ENCODE peak calls at places on chromosome 13, in seven cellular contexts. Y is GM23338, A is adrenal gland, P is tibial artery, Q is psoas muscle, M is upper lobe of left lung, D is heart left ventricle. I is an unnamed sample.
A peak's percentile ranks its signal among the peaks of the same experiment; 100 is the strongest.

GRCh38 chr13:85997587-85997986 is 198.4 kb upstream of the SLITRK6 start:
- DNase-seq in Y (no peak), A (no peak), P (no peak), Q (no peak), M (no peak), D (no peak), I (no peak)

GRCh38 chr13:26112843-26113242 is 61.0 kb upstream of the SHISA2 start:
- DNase-seq in Y (peak; percentile 48), A (no peak), P (no peak), Q (no peak), M (no peak), D (no peak), I (no peak)

GRCh38 chr13:46782066-46782465 is 14.9 kb downstream of the ESD start:
- DNase-seq in Y (no peak), A (no peak), P (no peak), Q (no peak), M (no peak), D (no peak), I (no peak)

GRCh38 chr13:73741742-73742141 is 392.5 kb downstream of the KLF12 start:
- DNase-seq in Y (no peak), A (no peak), P (no peak), Q (no peak), M (no peak), D (no peak), I (no peak)

GRCh38 chr13:85521586-85521985 is 277.6 kb downstream of the SLITRK6 start:
- DNase-seq in Y (no peak), A (no peak), P (no peak), Q (no peak), M (no peak), D (no peak), I (no peak)

GRCh38 chr13:23212621-23213020 is 31.8 kb downstream of the SGCG start:
- DNase-seq in Y (peak; percentile 11), A (no peak), P (no peak), Q (no peak), M (no peak), D (no peak), I (no peak)

GRCh38 chr13:61463027-61463426 is 47.4 kb upstream of the PCDH20 start:
- DNase-seq in Y (no peak), A (no peak), P (no peak), Q (no peak), M (no peak), D (no peak), I (no peak)

GRCh38 chr13:105936816-105937215 is 598.6 kb downstream of the EFNB2 start:
- DNase-seq in Y (no peak), A (no peak), P (no peak), Q (no peak), M (no peak), D (no peak), I (no peak)

GRCh38 chr13:107275945-107276614 is 708.1 kb upstream of the ARGLU1 start:
- DNase-seq in Y (no peak), A (no peak), P (no peak), Q (no peak), M (no peak), D (no peak), I (no peak)

GRCh38 chr13:79227418-79227817 is 178.6 kb downstream of the RBM26 start:
- DNase-seq in Y (no peak), A (no peak), P (no peak), Q (no peak), M (no peak), D (no peak), I (no peak)
- H3K27ac ChIP-seq in Y (no peak overlapping the region), A (no peak overlapping the region), P (no peak overlapping the region), Q (no peak overlapping the region), M (no peak overlapping the region), D (no peak overlapping the region), I (no peak overlapping the region)

DNA sequence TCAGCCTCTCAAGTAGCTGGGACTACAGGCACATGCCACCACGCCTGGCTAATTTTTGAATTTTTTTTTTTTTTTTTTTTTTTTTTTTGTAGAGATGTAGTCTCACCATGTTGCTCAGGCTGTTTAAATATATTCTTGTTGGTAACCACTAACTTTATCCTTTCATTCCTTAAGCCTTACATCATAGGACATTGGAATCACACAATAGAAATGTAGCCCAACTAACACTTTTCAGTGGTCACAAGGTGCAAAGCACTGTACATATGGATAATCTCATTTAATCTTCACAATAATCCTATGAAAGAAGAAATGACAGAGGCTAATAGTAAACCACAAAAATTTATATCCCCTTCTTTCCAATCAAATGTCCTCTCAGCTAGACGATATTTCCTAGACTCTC is 417.8 kb upstream of the DACH1 start:
- DNase-seq in Y (no peak), A (no peak), P (no peak), Q (no peak), M (no peak), D (no peak), I (no peak)
- H3K4me3 ChIP-seq in Y (no peak overlapping the region), A (no peak overlapping the region), P (no peak overlapping the region), Q (no peak overlapping the region), M (no peak overlapping the region), D (no peak overlapping the region), I (no peak overlapping the region)

GRCh38 chr13:44232729-44233128 is 140.9 kb upstream of the SERP2 start:
- DNase-seq in Y (no peak), A (no peak), P (no peak), Q (no peak), M (no peak), D (no peak), I (no peak)

GRCh38 chr13:44238011-44238421 is 135.6 kb upstream of the SERP2 start:
- DNase-seq in Y (no peak), A (no peak), P (no peak), Q (no peak), M (no peak), D (no peak), I (no peak)

GRCh38 chr13:44234566-44234965 is 139.1 kb upstream of the SERP2 start:
- DNase-seq in Y (no peak), A (no peak), P (no peak), Q (no peak), M (no peak), D (no peak), I (no peak)

GRCh38 chr13:44237276-44237767 is 136.3 kb upstream of the SERP2 start:
- DNase-seq in Y (no peak), A (peak; percentile 72), P (peak; percentile 94), Q (peak; percentile 78), M (no peak), D (no peak), I (no peak)

GRCh38 chr13:44236370-44236769 is 137.3 kb upstream of the SERP2 start:
- DNase-seq in Y (no peak), A (no peak), P (peak; percentile 71), Q (no peak), M (no peak), D (no peak), I (no peak)
- TF ChIP-seq CTCF in Y (no peak), A (no peak), P (no peak), Q (no peak), M (no peak), D (no peak), I (no peak)

GRCh38 chr13:24270639-24271131 is 38.7 kb upstream of the C1QTNF9 start:
- DNase-seq in Y (peak; percentile 24), A (peak; percentile 82), P (peak; percentile 88), Q (peak; percentile 63), M (no peak), D (peak; percentile 79), I (no peak)
- H3K27ac ChIP-seq in Y (no peak overlapping the region), A (peak overlapping the region; percentile 93), P (peak overlapping the region; percentile 84), Q (peak overlapping the region; percentile 68), M (peak overlapping the region; percentile 97), D (peak overlapping the region; percentile 85), I (no peak overlapping the region)

GRCh38 chr13:27271572-27272096 is 1.0 kb downstream of the RASL11A start:
- DNase-seq in Y (no peak), A (no peak), P (no peak), Q (no peak), M (peak; percentile 59), D (no peak), I (no peak)
- H3K4me3 ChIP-seq in Y (peak overlapping the region; percentile 86), A (no peak overlapping the region), P (peak overlapping the region; percentile 70), Q (peak overlapping the region; percentile 78), M (peak overlapping the region; percentile 65), D (peak overlapping the region; percentile 92), I (no peak overlapping the region)

GRCh38 chr13:87235621-87236020 is 435.6 kb upstream of the SLITRK5 start:
- DNase-seq in Y (no peak), A (no peak), P (no peak), Q (no peak), M (no peak), D (no peak), I (no peak)

GRCh38 chr13:87234981-87235380 is 436.2 kb upstream of the SLITRK5 start:
- DNase-seq in Y (no peak), A (no peak), P (no peak), Q (no peak), M (no peak), D (no peak), I (no peak)
- TF ChIP-seq CTCF in Y (no peak), A (no peak), P (no peak), Q (no peak), M (no peak), D (no peak), I (no peak)

GRCh38 chr13:95955255-95955654 is 97.9 kb downstream of the UGGT2 start:
- DNase-seq in Y (no peak), A (no peak), P (no peak), Q (no peak), M (no peak), D (no peak), I (no peak)

GRCh38 chr13:95956589-95957148 is 96.5 kb downstream of the UGGT2 start:
- DNase-seq in Y (no peak), A (no peak), P (no peak), Q (no peak), M (no peak), D (no peak), I (no peak)

GRCh38 chr13:95954266-95954665 is 98.9 kb downstream of the UGGT2 start:
- DNase-seq in Y (peak; percentile 69), A (no peak), P (no peak), Q (no peak), M (no peak), D (no peak), I (no peak)

GRCh38 chr13:95955719-95956118 is 97.5 kb downstream of the UGGT2 start:
- DNase-seq in Y (no peak), A (no peak), P (no peak), Q (no peak), M (no peak), D (no peak), I (no peak)

GRCh38 chr13:95957331-95957730 is 95.9 kb downstream of the UGGT2 start:
- DNase-seq in Y (no peak), A (no peak), P (no peak), Q (no peak), M (no peak), D (no peak), I (no peak)
- H3K27ac ChIP-seq in Y (no peak overlapping the region), A (no peak overlapping the region), P (no peak overlapping the region), Q (no peak overlapping the region), M (no peak overlapping the region), D (no peak overlapping the region), I (no peak overlapping the region)